ENCODE peak calls at places on chromosomes 16 and 17, in four cellular contexts. One of them, this sample, is unnamed.
A peak's percentile ranks its signal among the peaks of the same experiment; 100 is the strongest.

GRCh38 chr17:66281671-66282369 is 20.6 kb upstream of the PRKCA start:
- DNase-seq in left lung: no peak
- DNase-seq in body of pancreas: no peak
- DNase-seq in MM.1S: no peak
- DNase-seq in this sample: no peak

GRCh38 chr17:7889166-7889584 is 586 bp downstream of the CHD3 start:
- DNase-seq in MM.1S: no peak
- DNase-seq in body of pancreas: peak; percentile 98
- DNase-seq in left lung: peak; percentile 96
- DNase-seq in this sample: peak; percentile 96

GRCh38 chr17:6078370-6078950 is 8.3 kb downstream of the WSCD1 start:
- DNase-seq in body of pancreas: no peak
- DNase-seq in MM.1S: no peak
- DNase-seq in left lung: no peak
- DNase-seq in this sample: no peak

GRCh38 chr16:62190426-62190825 is 154.2 kb upstream of the CDH8 start:
- DNase-seq in left lung: no peak
- DNase-seq in body of pancreas: no peak
- DNase-seq in MM.1S: peak; percentile 44
- DNase-seq in this sample: no peak

GRCh38 chr16:73126453-73126853 is 78.5 kb upstream of the ZFHX3 start:
- DNase-seq in MM.1S: no peak
- DNase-seq in left lung: peak; percentile 35
- DNase-seq in body of pancreas: peak; percentile 76
- DNase-seq in this sample: no peak

GRCh38 chr17:66775881-66776400 is 59.0 kb upstream of the CACNG5 start:
- DNase-seq in body of pancreas: no peak
- DNase-seq in left lung: no peak
- DNase-seq in MM.1S: no peak
- DNase-seq in this sample: no peak

GRCh38 chr16:68179196-68179795 is 56.6 kb downstream of the ESRP2 start:
- DNase-seq in MM.1S: no peak
- DNase-seq in left lung: no peak
- DNase-seq in body of pancreas: no peak
- DNase-seq in this sample: no peak

GRCh38 chr17:4006745-4007211 is 42.5 kb upstream of the ATP2A3 start:
- DNase-seq in left lung: no peak
- DNase-seq in body of pancreas: no peak
- DNase-seq in MM.1S: no peak
- DNase-seq in this sample: no peak

GRCh38 chr17:39114744-39115534 is 36.5 kb downstream of the PLXDC1 start:
- DNase-seq in MM.1S: no peak
- DNase-seq in left lung: no peak
- DNase-seq in body of pancreas: no peak
- DNase-seq in this sample: no peak

GRCh38 chr17:35447494-35447893 is 1.1 kb downstream of the SLFN13 start:
- DNase-seq in MM.1S: no peak
- DNase-seq in body of pancreas: no peak
- DNase-seq in left lung: no peak
- DNase-seq in this sample: no peak

GRCh38 chr16:80803341-80804060 is 897 bp downstream of the CDYL2 start:
- DNase-seq in left lung: peak; percentile 35
- DNase-seq in MM.1S: no peak
- DNase-seq in body of pancreas: peak; percentile 40
- DNase-seq in this sample: peak; percentile 26

GRCh38 chr16:31260136-31260931 is 559 bp downstream of the ITGAM start:
- DNase-seq in left lung: no peak
- DNase-seq in body of pancreas: no peak
- DNase-seq in MM.1S: no peak
- DNase-seq in this sample: no peak

GRCh38 chr16:57791903-57792461 is 10.3 kb downstream of the KIFC3 start:
- DNase-seq in body of pancreas: no peak
- DNase-seq in left lung: no peak
- DNase-seq in MM.1S: no peak
- DNase-seq in this sample: no peak

GRCh38 chr17:18319604-18320256 is 4.6 kb downstream of the SMCR8 start:
- DNase-seq in body of pancreas: peak; percentile 38
- DNase-seq in left lung: no peak
- DNase-seq in MM.1S: peak; percentile 70
- DNase-seq in this sample: no peak

GRCh38 chr16:49834496-49835009 is 21.4 kb downstream of the ZNF423 start:
- DNase-seq in MM.1S: no peak
- DNase-seq in body of pancreas: no peak
- DNase-seq in left lung: no peak
- DNase-seq in this sample: peak; percentile 25

GRCh38 chr16:48335961-48336360 is 49.3 kb downstream of the SIAH1 start:
- DNase-seq in body of pancreas: no peak
- DNase-seq in MM.1S: no peak
- DNase-seq in left lung: no peak
- DNase-seq in this sample: no peak

GRCh38 chr17:32487460-32488176 is 825 bp downstream of the CDK5R1 start:
- DNase-seq in MM.1S: no peak
- DNase-seq in body of pancreas: no peak
- DNase-seq in left lung: no peak
- DNase-seq in this sample: no peak

GRCh38 chr17:50180593-50180992 is 14.8 kb downstream of the SGCA start:
- DNase-seq in body of pancreas: no peak
- DNase-seq in left lung: no peak
- DNase-seq in MM.1S: no peak
- DNase-seq in this sample: no peak

GRCh38 chr16:1787056-1787321 is 4.2 kb downstream of the NUBP2 start:
- DNase-seq in left lung: no peak
- DNase-seq in MM.1S: no peak
- DNase-seq in body of pancreas: no peak
- DNase-seq in this sample: no peak

GRCh38 chr16:58333937-58334336 is 39.1 kb upstream of the PRSS54 start:
- DNase-seq in left lung: no peak
- DNase-seq in body of pancreas: no peak
- DNase-seq in MM.1S: no peak
- DNase-seq in this sample: no peak

GRCh38 chr16:66899945-66900688 is 18.6 kb downstream of the CDH16 start:
- DNase-seq in MM.1S: no peak
- DNase-seq in left lung: peak; percentile 73
- DNase-seq in body of pancreas: peak; percentile 88
- DNase-seq in this sample: peak; percentile 86

GRCh38 chr17:7317161-7317803 is 2.1 kb upstream of the GPS2 start:
- DNase-seq in body of pancreas: no peak
- DNase-seq in left lung: no peak
- DNase-seq in MM.1S: no peak
- DNase-seq in this sample: no peak

GRCh38 chr17:82301916-82302497 is 15.4 kb downstream of the CD7 start:
- DNase-seq in body of pancreas: no peak
- DNase-seq in MM.1S: no peak
- DNase-seq in left lung: no peak
- DNase-seq in this sample: peak; percentile 47
- H3K27ac ChIP-seq in body of pancreas: no peak overlapping the region
- H3K27ac ChIP-seq in MM.1S: no peak overlapping the region
- H3K27ac ChIP-seq in left lung: no peak overlapping the region
- H3K27ac ChIP-seq in this sample: no peak overlapping the region

DNA sequence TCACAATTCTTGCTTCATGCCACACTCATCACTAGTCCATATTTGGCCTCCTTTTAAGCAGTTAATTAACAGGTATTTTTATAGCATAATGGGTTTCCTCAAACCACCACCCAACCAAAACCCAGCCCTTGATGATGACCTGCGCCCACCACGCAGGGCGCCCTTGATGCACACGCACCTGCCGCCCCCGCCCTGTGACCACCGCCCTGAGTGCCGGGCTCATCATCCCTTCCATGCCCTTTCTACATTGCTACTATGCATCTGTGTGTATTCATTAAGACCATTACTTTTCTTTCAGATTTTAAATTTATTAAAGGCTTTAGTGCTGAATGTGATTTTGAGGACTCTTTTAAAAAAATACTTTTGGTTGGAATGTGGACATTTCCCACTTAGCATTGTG is 204.8 kb upstream of the CHMP6 start:
- DNase-seq in body of pancreas: no peak
- DNase-seq in left lung: peak; percentile 2
- DNase-seq in MM.1S: no peak
- DNase-seq in this sample: no peak
- H3K27ac ChIP-seq in body of pancreas: no peak overlapping the region
- H3K27ac ChIP-seq in left lung: no peak overlapping the region
- H3K27ac ChIP-seq in MM.1S: no peak overlapping the region
- H3K27ac ChIP-seq in this sample: no peak overlapping the region

GRCh38 chr17:76438906-76439305 is 14.0 kb downstream of the UBE2O start:
- DNase-seq in MM.1S: no peak
- DNase-seq in body of pancreas: no peak
- DNase-seq in left lung: no peak
- DNase-seq in this sample: no peak

GRCh38 chr17:76442341-76443338 is 10.3 kb downstream of the UBE2O start:
- DNase-seq in MM.1S: no peak
- DNase-seq in body of pancreas: no peak
- DNase-seq in left lung: no peak
- DNase-seq in this sample: no peak

GRCh38 chr17:76441681-76442340 is 11.1 kb downstream of the UBE2O start:
- DNase-seq in body of pancreas: no peak
- DNase-seq in left lung: no peak
- DNase-seq in MM.1S: no peak
- DNase-seq in this sample: no peak

GRCh38 chr17:76439314-76439928 is 13.5 kb downstream of the UBE2O start:
- DNase-seq in left lung: no peak
- DNase-seq in body of pancreas: no peak
- DNase-seq in MM.1S: no peak
- DNase-seq in this sample: no peak

GRCh38 chr17:76440722-76441362 is 12.1 kb downstream of the UBE2O start:
- DNase-seq in body of pancreas: no peak
- DNase-seq in MM.1S: no peak
- DNase-seq in left lung: no peak
- DNase-seq in this sample: no peak
- H3K27ac ChIP-seq in body of pancreas: no peak overlapping the region
- H3K27ac ChIP-seq in MM.1S: no peak overlapping the region
- H3K27ac ChIP-seq in left lung: no peak overlapping the region
- H3K27ac ChIP-seq in this sample: no peak overlapping the region

DNA sequence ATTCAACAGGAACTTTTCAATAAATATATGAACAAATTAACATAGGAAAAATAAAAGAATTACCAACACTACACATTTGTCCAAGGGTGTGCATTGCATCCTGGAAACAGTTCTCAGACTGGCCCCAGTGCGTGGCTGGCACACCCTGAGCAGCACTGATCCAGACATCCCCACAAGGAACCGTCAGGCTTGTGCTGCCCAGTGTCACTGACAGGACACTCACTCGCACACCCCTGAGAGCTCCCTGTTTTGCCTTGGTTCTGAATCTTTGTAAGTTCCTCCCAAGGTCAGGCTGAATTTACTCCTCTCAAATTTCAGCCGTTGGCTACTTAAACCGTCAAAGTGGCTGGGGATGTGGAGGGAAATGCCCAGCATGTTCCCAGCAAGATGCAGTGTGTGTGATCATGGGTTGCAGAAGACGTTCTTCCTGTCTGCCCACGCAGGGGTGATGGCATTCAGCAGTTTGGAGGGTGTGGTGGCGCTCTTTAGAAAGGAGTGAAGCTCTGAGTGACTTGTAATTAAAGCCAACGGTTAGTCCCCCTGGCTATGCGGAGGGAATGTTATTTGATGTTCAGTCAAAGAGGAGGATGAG is 1.7 kb downstream of the MT2A start:
- DNase-seq in MM.1S: no peak
- DNase-seq in left lung: peak; percentile 73
- DNase-seq in body of pancreas: peak; percentile 60
- DNase-seq in this sample: peak; percentile 52
- H3K27ac ChIP-seq in MM.1S: no peak overlapping the region
- H3K27ac ChIP-seq in left lung: peak overlapping the region; percentile 93
- H3K27ac ChIP-seq in body of pancreas: peak overlapping the region; percentile 92
- H3K27ac ChIP-seq in this sample: peak overlapping the region; percentile 89

DNA sequence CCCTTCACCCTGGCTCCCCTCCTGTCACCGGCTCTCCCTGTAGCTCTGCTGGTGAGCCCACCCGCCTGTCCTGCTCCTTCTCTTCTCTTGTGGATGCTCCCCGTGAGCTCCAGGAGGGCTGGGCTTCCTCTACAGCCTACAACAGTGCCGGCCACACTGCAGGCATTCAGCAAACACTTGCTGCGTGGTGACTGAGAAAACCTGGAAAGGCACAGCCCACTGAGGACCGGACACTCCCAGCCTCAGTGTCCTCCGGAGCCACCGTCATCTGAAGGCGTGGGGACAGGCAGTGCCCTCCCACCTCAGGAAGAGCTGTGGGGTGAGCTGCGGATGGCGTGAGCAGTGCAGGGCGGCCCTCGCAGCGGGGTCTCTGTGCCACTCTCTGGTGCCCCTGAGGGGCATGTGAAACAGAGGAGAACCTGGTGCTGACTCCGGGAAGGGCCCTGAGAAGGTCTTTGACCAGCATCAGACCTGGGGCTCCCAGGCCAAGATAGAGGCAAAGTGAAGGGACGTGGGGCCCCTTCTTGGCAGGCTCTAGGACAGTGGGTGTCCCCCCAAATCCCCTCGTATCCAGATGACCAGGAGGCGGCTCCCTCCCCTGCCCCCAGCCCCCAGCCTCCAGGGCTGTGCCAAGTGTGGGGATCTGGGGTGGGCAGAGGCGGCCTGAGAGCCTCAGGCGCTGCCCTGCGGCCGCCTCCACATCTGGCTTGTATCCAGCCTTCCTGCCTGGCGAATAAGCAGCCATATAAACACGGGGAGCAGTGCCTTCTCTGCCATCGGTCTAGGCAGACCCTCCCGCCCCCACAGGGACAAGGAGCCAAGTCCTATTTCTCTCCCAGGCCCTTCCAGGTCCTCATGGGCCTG is 44.1 kb upstream of the PABPN1L start:
- DNase-seq in body of pancreas: no peak
- DNase-seq in MM.1S: no peak
- DNase-seq in left lung: no peak
- DNase-seq in this sample: no peak
- H3K27ac ChIP-seq in body of pancreas: peak overlapping the region; percentile 80
- H3K27ac ChIP-seq in MM.1S: no peak overlapping the region
- H3K27ac ChIP-seq in left lung: no peak overlapping the region
- H3K27ac ChIP-seq in this sample: no peak overlapping the region